ENCODE peak calls at places on chromosomes 1 and 21, in six cellular contexts. N is Peyer's patch, T is H1, S is right cardiac atrium, R is RWPE1, D is heart left ventricle. O is an unnamed sample.

GRCh38 chr1:189007824-189008223 is 1469.8 kb downstream of the BRINP3 start:
- DNase-seq in N (no peak), D (no peak), R (no peak), T (no peak), S (no peak), O (no peak)

GRCh38 chr1:2412773-2413494 is 570 bp upstream of the PEX10 start:
- DNase-seq in T (no peak), D (peak; percentile 37), N (peak; percentile 58), R (no peak), S (peak; percentile 79), O (no peak)

GRCh38 chr1:200733907-200734306 is 4.8 kb upstream of the CAMSAP2 start:
- DNase-seq in R (no peak), N (no peak), T (no peak), D (no peak), S (no peak), O (no peak)

GRCh38 chr1:42165511-42166210 is 1.1 kb upstream of the GUCA2A start:
- DNase-seq in T (no peak), D (peak; percentile 69), R (peak; percentile 91), N (peak; percentile 93), S (peak; percentile 82), O (no peak)

GRCh38 chr21:43794857-43795256 is 5.5 kb downstream of the RRP1 start:
- DNase-seq in N (no peak), R (no peak), T (no peak), D (no peak), S (peak; percentile 35), O (no peak)

GRCh38 chr1:29180497-29181412 is 945 bp downstream of the SRSF4 start:
- DNase-seq in T (no peak), R (no peak), N (no peak), D (no peak), S (no peak), O (no peak)

GRCh38 chr1:242206994-242207393 is 208.1 kb upstream of the MAP1LC3C start:
- DNase-seq in R (peak; percentile 60), S (no peak), N (no peak), D (no peak), T (no peak), O (no peak)

GRCh38 chr1:2375246-2375922 is 16.0 kb downstream of the MORN1 start:
- DNase-seq in N (no peak), S (peak; percentile 57), D (no peak), R (no peak), T (no peak), O (no peak)

GRCh38 chr1:200714504-200715187 is 24.0 kb upstream of the CAMSAP2 start:
- DNase-seq in D (no peak), S (no peak), R (no peak), T (no peak), N (no peak), O (no peak)

GRCh38 chr1:164824542-164824941 is 265.6 kb downstream of the PBX1 start:
- DNase-seq in S (no peak), R (no peak), T (no peak), D (no peak), N (no peak), O (no peak)

GRCh38 chr1:51189421-51190073 is 46.5 kb upstream of the RNF11 start:
- DNase-seq in D (peak; percentile 24), S (no peak), T (no peak), R (peak; percentile 67), N (peak; percentile 54), O (peak; percentile 22)

GRCh38 chr1:225840223-225840610 is 30.3 kb downstream of the EPHX1 start:
- DNase-seq in N (no peak), R (no peak), S (no peak), D (no peak), T (no peak), O (no peak)

GRCh38 chr21:24310780-24311179 is 1296.5 kb downstream of the MRPL39 start:
- DNase-seq in N (no peak), S (no peak), T (no peak), R (no peak), D (no peak), O (no peak)

GRCh38 chr21:35578350-35578782 is 482.0 kb downstream of the SETD4 start:
- DNase-seq in S (no peak), R (peak; percentile 37), N (no peak), T (no peak), D (no peak), O (no peak)

GRCh38 chr1:2583871-2584341 is 2.7 kb upstream of the PRXL2B start:
- DNase-seq in R (no peak), N (no peak), D (no peak), S (peak; percentile 27), T (no peak), O (no peak)

GRCh38 chr1:35442737-35443136 is 114.5 kb downstream of the KIAA0319L start:
- DNase-seq in D (no peak), R (no peak), T (no peak), S (no peak), N (no peak), O (no peak)

GRCh38 chr1:154552036-154552435 is 6.4 kb downstream of the UBE2Q1 start:
- DNase-seq in S (no peak), T (no peak), D (no peak), N (no peak), R (no peak), O (no peak)

GRCh38 chr1:209625791-209626285 is 26.4 kb downstream of the LAMB3 start:
- DNase-seq in R (no peak), D (no peak), N (no peak), S (peak; percentile 72), T (no peak), O (no peak)

GRCh38 chr1:2632561-2633361 is at the start of gene MMEL1:
- DNase-seq in R (no peak), D (no peak), N (peak; percentile 90), S (peak; percentile 54), T (no peak), O (no peak)

GRCh38 chr1:78491311-78492071 is 717 bp downstream of the PTGFR start:
- DNase-seq in D (no peak), S (peak; percentile 47), R (peak; percentile 26), T (no peak), N (no peak), O (no peak)

GRCh38 chr1:66788231-66788939 is 12.7 kb downstream of the INSL5 start:
- DNase-seq in N (no peak), D (no peak), S (no peak), R (peak; percentile 69), T (no peak), O (peak; percentile 13)

GRCh38 chr1:59553381-59553780 is 256.5 kb downstream of the FGGY start:
- DNase-seq in R (no peak), N (no peak), D (no peak), S (no peak), T (no peak), O (no peak)
- H3K27ac ChIP-seq in R (no peak overlapping the region), N (no peak overlapping the region), D (no peak overlapping the region), S (no peak overlapping the region), T (no peak overlapping the region), O (no peak overlapping the region)

DNA sequence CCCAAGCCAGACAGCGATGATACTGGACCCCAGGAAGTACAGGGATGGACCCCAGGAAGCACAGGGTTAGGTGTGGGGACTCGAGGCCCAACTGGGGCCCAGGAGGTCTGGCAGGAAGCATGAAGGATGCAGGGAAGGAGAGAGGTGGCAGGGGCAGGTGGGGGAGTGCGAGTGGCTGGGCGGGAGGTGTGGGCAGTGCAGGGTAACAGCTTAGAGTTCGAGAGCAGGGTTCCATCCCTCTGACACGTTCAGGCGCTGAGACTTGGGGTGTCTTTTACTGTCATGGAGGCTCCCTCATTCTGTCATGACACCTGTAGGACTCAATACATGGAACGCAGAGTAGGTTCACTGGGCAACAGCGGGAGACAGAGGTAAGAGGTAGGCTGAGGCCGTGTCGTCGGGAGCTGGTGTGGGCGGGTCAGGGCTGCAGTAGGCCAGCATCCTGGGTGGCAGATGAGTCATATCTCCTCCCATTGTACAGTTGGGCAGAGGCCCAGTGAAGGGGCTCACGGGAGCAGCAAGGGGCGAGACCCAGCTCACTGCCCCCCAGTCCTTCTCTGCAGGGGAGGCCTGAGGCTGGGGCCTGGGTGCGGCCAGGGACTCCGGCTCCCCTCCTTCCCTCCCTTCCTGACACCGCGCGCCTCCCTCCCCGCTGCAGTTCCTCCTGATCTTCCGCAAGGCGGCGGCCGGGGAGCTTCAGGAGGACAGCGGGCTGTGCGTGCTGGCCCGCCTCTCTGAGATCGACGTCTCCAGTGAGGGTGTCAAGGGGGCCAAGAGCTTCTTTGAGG is 11.6 kb upstream of the CTRC start:
- DNase-seq in N (peak; percentile 83), R (no peak), S (no peak), D (no peak), T (no peak), O (no peak)
- H3K27ac ChIP-seq in N (no peak overlapping the region), R (peak overlapping the region; percentile 50), S (no peak overlapping the region), D (no peak overlapping the region), T (no peak overlapping the region), O (no peak overlapping the region)

DNA sequence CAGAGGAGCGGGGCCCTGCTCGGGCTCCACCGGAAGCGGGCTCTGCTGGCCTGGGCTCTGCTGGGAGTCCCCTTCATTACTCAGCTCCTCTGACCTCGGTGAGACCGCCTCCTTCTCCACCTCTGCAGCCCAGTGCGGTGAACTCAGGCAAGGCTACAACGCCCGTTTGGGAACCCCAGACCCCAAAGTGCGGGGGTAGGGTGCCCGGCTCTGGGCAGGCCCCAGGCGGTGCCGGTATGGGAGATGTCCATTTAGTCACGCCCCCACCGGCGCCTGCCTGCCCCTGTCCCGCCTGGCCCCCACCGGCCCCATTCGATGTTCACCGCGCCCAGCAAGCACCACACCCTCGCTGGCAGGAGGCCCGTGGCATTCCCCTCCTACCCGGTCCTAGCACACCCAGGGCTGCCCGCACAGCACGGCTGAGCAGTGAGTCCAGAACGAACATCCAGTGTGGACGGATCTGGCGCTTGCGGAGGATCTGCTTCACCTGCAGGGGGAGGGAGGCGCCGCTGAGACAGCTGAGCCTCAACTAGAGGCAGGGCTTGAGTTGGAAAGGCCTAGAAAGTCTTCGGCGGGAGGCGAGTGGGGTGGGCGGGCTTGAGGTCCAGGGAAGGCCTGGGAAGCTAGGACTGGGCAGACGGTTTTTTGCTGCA is 10.0 kb downstream of the MAP3K6 start:
- DNase-seq in N (peak; percentile 80), R (no peak), D (no peak), T (no peak), S (no peak), O (no peak)
- H3K27ac ChIP-seq in N (peak overlapping the region; percentile 69), R (peak overlapping the region; percentile 98), D (no peak overlapping the region), T (no peak overlapping the region), S (no peak overlapping the region), O (peak overlapping the region; percentile 31)

DNA sequence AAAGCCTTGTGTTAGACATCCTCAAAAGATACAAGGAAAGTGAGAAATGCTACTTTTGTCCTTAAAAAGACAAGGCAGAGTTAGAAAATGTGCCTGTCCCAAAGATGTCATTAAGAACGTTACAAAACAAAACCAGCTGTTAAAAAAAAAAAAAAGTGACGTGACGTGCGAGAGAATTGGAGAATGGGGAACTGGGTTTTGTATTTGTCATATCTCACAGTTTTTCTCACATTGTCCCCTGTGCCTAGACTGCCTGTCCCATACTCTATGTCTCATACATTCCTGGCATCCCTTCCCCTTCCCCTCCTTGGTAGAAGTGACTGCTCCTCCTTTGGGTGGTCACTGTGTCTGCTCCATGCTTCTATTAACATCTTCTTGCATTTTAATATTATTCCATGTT is 63.2 kb upstream of the CD34 start:
- DNase-seq in S (no peak), D (no peak), R (no peak), N (no peak), T (no peak), O (no peak)
- H3K27ac ChIP-seq in S (no peak overlapping the region), D (no peak overlapping the region), R (no peak overlapping the region), N (no peak overlapping the region), T (no peak overlapping the region), O (no peak overlapping the region)

O was measured in CD4-positive, alpha-beta T cell.